ENCODE peak calls at places on chromosomes 3 and 15, in five cellular contexts. One of them, this sample, is unnamed.

GRCh38 chr15:67146214-67146613 is 80.8 kb downstream of the SMAD3 start:
- DNase-seq in body of pancreas: peak; percentile 73
- DNase-seq in GM23338: no peak
- DNase-seq in RWPE1: no peak
- DNase-seq in brain microvascular endothelial cell: peak; percentile 83
- DNase-seq in this sample: no peak

GRCh38 chr3:99549918-99550603 is 88.3 kb upstream of the COL8A1 start:
- DNase-seq in GM23338: no peak
- DNase-seq in brain microvascular endothelial cell: no peak
- DNase-seq in RWPE1: no peak
- DNase-seq in body of pancreas: no peak
- DNase-seq in this sample: no peak

GRCh38 chr15:82044373-82045178 is 1.2 kb downstream of the MEX3B start:
- DNase-seq in RWPE1: peak; percentile 28
- DNase-seq in brain microvascular endothelial cell: peak; percentile 76
- DNase-seq in GM23338: peak; percentile 86
- DNase-seq in body of pancreas: no peak
- DNase-seq in this sample: peak; percentile 66

GRCh38 chr15:31367730-31368344 is 41.2 kb downstream of the KLF13 start:
- DNase-seq in body of pancreas: no peak
- DNase-seq in brain microvascular endothelial cell: no peak
- DNase-seq in RWPE1: no peak
- DNase-seq in GM23338: no peak
- DNase-seq in this sample: no peak

GRCh38 chr15:35705885-35706590 is 160.1 kb upstream of the DPH6 start:
- DNase-seq in RWPE1: no peak
- DNase-seq in brain microvascular endothelial cell: peak; percentile 68
- DNase-seq in GM23338: no peak
- DNase-seq in body of pancreas: peak; percentile 20
- DNase-seq in this sample: no peak

GRCh38 chr3:33789183-33789954 is 9.1 kb upstream of the PDCD6IP start:
- DNase-seq in brain microvascular endothelial cell: no peak
- DNase-seq in GM23338: peak; percentile 37
- DNase-seq in RWPE1: no peak
- DNase-seq in body of pancreas: no peak
- DNase-seq in this sample: peak; percentile 39

GRCh38 chr3:79200456-79200855 is 567.3 kb downstream of the ROBO1 start:
- DNase-seq in brain microvascular endothelial cell: no peak
- DNase-seq in RWPE1: no peak
- DNase-seq in body of pancreas: no peak
- DNase-seq in GM23338: no peak
- DNase-seq in this sample: no peak

GRCh38 chr3:105388199-105388598 is 21.5 kb downstream of the ALCAM start:
- DNase-seq in GM23338: no peak
- DNase-seq in brain microvascular endothelial cell: no peak
- DNase-seq in body of pancreas: no peak
- DNase-seq in RWPE1: no peak
- DNase-seq in this sample: no peak

GRCh38 chr3:131110087-131110486 is 83.4 kb downstream of the NEK11 start:
- DNase-seq in brain microvascular endothelial cell: peak; percentile 74
- DNase-seq in body of pancreas: no peak
- DNase-seq in RWPE1: peak; percentile 16
- DNase-seq in GM23338: no peak
- DNase-seq in this sample: no peak

GRCh38 chr3:188051801-188052228 is 102.1 kb upstream of the LPP start:
- DNase-seq in RWPE1: no peak
- DNase-seq in GM23338: peak; percentile 35
- DNase-seq in body of pancreas: no peak
- DNase-seq in brain microvascular endothelial cell: peak; percentile 54
- DNase-seq in this sample: no peak

GRCh38 chr3:186241910-186242821 is 119.9 kb downstream of the DGKG start:
- DNase-seq in brain microvascular endothelial cell: peak; percentile 90
- DNase-seq in GM23338: peak; percentile 92
- DNase-seq in body of pancreas: peak; percentile 83
- DNase-seq in RWPE1: peak; percentile 22
- DNase-seq in this sample: peak; percentile 74
- H3K27ac ChIP-seq in brain microvascular endothelial cell: peak overlapping the region; percentile 12
- H3K27ac ChIP-seq in GM23338: no peak overlapping the region
- H3K27ac ChIP-seq in body of pancreas: peak overlapping the region; percentile 71
- H3K27ac ChIP-seq in RWPE1: peak overlapping the region; percentile 2
- H3K27ac ChIP-seq in this sample: no peak overlapping the region

DNA sequence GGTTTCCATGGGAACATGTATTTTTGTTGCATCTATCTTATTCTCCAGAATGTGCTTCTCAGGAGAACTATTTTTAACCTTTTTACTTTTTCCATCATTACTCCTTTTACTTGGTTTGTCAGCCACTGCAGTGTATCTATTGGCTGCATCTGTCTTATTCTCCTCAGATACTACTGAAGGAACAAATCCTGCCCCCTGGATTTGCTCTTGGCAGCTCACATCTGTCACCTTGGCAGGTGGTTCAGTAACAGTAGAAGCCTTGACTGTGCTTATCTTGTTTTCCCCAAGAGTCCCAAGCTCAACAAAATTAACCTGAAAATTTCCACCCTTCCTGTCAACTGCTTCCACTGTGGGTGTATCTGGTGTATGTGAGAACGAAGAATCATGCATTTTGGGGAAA is 106.0 kb downstream of the MAP4 start:
- DNase-seq in RWPE1: no peak
- DNase-seq in body of pancreas: no peak
- DNase-seq in brain microvascular endothelial cell: no peak
- DNase-seq in GM23338: no peak
- DNase-seq in this sample: peak; percentile 15
- H3K27ac ChIP-seq in RWPE1: no peak overlapping the region
- H3K27ac ChIP-seq in body of pancreas: no peak overlapping the region
- H3K27ac ChIP-seq in brain microvascular endothelial cell: peak overlapping the region; percentile 15
- H3K27ac ChIP-seq in GM23338: no peak overlapping the region
- H3K27ac ChIP-seq in this sample: no peak overlapping the region

DNA sequence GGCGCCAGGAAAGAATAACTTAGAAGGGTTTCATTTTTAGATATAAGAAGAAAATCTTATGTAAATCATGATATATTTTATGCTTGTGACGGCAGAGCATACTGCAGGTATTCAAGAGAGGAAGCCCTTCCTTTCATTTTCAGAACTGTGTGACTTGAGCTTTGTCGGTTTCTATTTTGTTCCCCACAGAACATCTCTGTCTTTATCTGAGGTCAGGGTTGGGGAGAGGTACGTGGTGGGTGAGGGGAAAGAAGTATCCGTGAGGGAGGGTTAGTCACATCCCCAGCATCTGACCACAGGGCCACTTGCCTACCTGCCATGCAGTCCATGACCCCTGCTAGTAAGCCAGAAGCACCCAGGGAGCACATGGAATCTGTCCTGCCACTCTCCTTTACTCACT is 126.5 kb downstream of the DGKG start:
- DNase-seq in RWPE1: no peak
- DNase-seq in GM23338: no peak
- DNase-seq in brain microvascular endothelial cell: no peak
- DNase-seq in body of pancreas: no peak
- DNase-seq in this sample: no peak
- H3K27ac ChIP-seq in RWPE1: no peak overlapping the region
- H3K27ac ChIP-seq in GM23338: no peak overlapping the region
- H3K27ac ChIP-seq in brain microvascular endothelial cell: no peak overlapping the region
- H3K27ac ChIP-seq in body of pancreas: no peak overlapping the region
- H3K27ac ChIP-seq in this sample: no peak overlapping the region

DNA sequence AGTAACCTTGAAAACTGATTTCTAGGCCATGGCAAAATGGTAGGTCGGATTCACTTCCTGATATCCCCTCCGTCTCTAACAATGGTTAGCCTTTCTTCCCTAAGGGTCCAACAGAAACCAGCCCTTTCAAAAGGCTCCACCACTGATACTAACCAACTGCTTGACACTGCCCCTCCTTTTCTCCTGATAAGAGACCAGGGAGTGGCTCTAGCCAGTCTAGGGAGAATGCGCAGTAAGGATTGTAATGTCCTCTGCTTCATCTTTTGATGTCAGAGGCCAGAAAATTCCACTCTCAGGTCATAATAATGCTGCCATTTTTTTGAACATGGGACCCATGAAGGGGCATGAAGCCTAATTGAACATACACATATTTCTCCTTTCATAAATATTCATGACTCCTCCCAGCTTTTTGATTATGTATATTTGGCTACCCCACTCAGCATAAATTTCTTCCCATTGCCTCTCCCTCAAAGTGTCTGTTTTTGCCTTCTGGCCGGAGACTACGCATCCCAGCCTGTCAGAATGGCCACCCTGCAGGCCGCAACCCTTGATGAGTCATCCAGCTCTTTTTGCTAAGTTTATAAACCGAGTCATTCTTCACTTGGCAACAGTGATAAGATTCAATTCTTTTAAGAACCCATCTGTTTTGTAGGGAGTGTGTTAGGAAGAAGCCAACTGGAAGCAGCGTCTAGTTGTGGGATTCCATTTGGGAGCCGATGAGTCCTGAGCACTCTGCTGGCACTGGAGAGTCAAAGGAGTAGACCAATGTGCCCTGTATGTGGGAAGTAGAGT is 189.0 kb upstream of the MCTP2 start:
- DNase-seq in body of pancreas: no peak
- DNase-seq in RWPE1: no peak
- DNase-seq in GM23338: no peak
- DNase-seq in brain microvascular endothelial cell: peak; percentile 47
- DNase-seq in this sample: no peak
- H3K27ac ChIP-seq in body of pancreas: no peak overlapping the region
- H3K27ac ChIP-seq in RWPE1: no peak overlapping the region
- H3K27ac ChIP-seq in GM23338: no peak overlapping the region
- H3K27ac ChIP-seq in brain microvascular endothelial cell: no peak overlapping the region
- H3K27ac ChIP-seq in this sample: no peak overlapping the region

GRCh38 chr15:86062646-86063193 is 17.0 kb upstream of the AGBL1 start:
- DNase-seq in GM23338: no peak
- DNase-seq in RWPE1: no peak
- DNase-seq in body of pancreas: no peak
- DNase-seq in brain microvascular endothelial cell: no peak
- DNase-seq in this sample: no peak
- H3K27ac ChIP-seq in GM23338: no peak overlapping the region
- H3K27ac ChIP-seq in RWPE1: no peak overlapping the region
- H3K27ac ChIP-seq in body of pancreas: no peak overlapping the region
- H3K27ac ChIP-seq in brain microvascular endothelial cell: no peak overlapping the region
- H3K27ac ChIP-seq in this sample: no peak overlapping the region

DNA sequence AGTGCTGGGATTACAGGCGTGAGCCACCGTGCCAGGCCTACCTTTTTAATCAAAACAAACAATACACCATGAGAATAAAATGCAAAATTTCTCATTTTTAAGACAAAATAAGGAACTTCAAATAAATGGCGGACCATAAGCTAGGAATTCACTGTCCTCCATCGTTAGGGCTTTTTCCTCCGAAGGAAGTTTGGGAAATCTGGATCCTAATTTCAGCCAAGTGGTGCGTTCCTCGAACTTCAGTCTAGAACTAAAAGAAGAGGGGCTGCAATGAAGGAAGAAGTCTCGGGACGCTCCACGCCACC is 260 bp downstream of the EXD1 start:
- DNase-seq in brain microvascular endothelial cell: no peak
- DNase-seq in body of pancreas: no peak
- DNase-seq in GM23338: no peak
- DNase-seq in RWPE1: no peak
- DNase-seq in this sample: no peak
- H3K27ac ChIP-seq in brain microvascular endothelial cell: no peak overlapping the region
- H3K27ac ChIP-seq in body of pancreas: peak overlapping the region; percentile 99
- H3K27ac ChIP-seq in GM23338: no peak overlapping the region
- H3K27ac ChIP-seq in RWPE1: peak overlapping the region; percentile 88
- H3K27ac ChIP-seq in this sample: peak overlapping the region; percentile 84

DNA sequence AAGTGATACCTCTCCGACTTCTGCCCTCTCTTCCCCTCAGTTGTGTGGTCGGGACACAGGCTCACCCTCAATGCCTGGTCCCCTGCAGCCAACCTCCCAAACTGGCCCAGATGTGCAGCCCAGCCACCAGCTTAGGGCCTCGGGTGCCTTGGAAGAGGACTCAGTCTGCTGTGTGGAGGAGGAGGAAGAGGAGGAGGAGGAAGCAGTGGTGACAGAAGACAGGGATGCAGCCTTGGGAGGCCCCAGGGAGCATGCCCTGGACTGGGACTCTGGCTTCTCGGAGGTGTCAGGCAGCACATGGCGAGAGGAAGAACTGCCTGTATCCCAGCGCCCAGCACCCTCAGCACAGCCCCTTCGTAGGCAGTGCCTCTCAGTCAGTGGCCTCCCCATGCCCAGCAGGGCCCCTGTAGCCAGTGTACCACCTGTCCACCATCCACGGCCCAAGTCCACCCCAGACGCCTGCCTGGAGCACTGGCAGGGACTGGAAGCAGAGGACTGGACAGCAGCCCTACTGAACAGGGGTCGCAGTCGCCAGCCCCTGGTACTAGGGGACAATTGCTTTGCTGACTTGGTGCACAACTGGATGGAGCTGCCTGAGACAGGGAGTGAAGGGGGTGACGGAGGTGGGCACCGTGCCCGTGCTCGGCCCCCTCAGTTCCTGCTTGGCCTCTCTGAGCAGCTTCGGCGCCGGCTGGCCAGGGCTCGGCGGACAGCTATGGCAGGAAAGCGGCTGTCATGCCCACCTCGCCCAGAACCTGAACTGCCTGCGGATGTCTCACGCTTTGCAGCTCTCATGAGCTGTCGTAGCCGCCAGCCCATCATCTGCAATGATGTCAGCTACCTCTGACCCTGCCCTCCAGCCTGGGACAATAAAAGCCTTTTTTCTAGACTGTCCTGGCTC is 1.3 kb downstream of the INKA1 start:
- DNase-seq in RWPE1: no peak
- DNase-seq in brain microvascular endothelial cell: no peak
- DNase-seq in body of pancreas: no peak
- DNase-seq in GM23338: no peak
- DNase-seq in this sample: no peak
- H3K27ac ChIP-seq in RWPE1: peak overlapping the region; percentile 98
- H3K27ac ChIP-seq in brain microvascular endothelial cell: no peak overlapping the region
- H3K27ac ChIP-seq in body of pancreas: peak overlapping the region; percentile 73
- H3K27ac ChIP-seq in GM23338: no peak overlapping the region
- H3K27ac ChIP-seq in this sample: no peak overlapping the region